ENCODE peak calls at places on chromosomes 6 and 20, in eight cellular contexts. H is PC-9, G is heart left ventricle, U is Peyer's patch, A is H9, W is SK-N-SH, N is thyroid gland, X is dorsolateral prefrontal cortex. P is an unnamed sample.

GRCh38 chr20:58010186-58010585 is 218.3 kb downstream of the ANKRD60 start:
- DNase-seq in G (no peak), U (no peak), H (no peak), W (no peak), N (no peak), X (no peak), A (peak; percentile 9), P (no peak)

GRCh38 chr6:11938285-11938890 is 73.7 kb upstream of the HIVEP1 start:
- DNase-seq in U (no peak), N (peak; percentile 57), H (no peak), X (no peak), G (no peak), W (no peak), A (peak; percentile 71), P (no peak)

GRCh38 chr6:148235446-148235845 is 107.2 kb upstream of the SASH1 start:
- DNase-seq in A (no peak), X (no peak), G (no peak), N (no peak), W (no peak), U (no peak), H (no peak), P (no peak)

GRCh38 chr6:37783831-37784584 is 35.5 kb upstream of the ZFAND3 start:
- DNase-seq in G (no peak), X (peak; percentile 37), W (no peak), N (peak; percentile 48), U (no peak), H (no peak), A (no peak), P (no peak)

GRCh38 chr6:81950877-81951276 is 198.4 kb upstream of the TENT5A start:
- DNase-seq in W (no peak), U (no peak), H (no peak), N (no peak), G (no peak), A (no peak), X (no peak), P (no peak)

GRCh38 chr20:54086444-54087134 is 16.2 kb upstream of the BCAS1 start:
- DNase-seq in G (no peak), W (no peak), A (no peak), U (no peak), N (no peak), X (no peak), H (no peak), P (no peak)

GRCh38 chr6:157143885-157144795 is 179.2 kb downstream of the TMEM242 start:
- DNase-seq in W (peak; percentile 35), U (no peak), X (no peak), A (no peak), G (no peak), N (no peak), H (no peak), P (no peak)

GRCh38 chr6:112560651-112561050 is 213.5 kb downstream of the RFPL4B start:
- DNase-seq in G (no peak), W (no peak), H (no peak), X (no peak), A (no peak), U (no peak), N (no peak), P (no peak)

GRCh38 chr6:5471044-5471443 is 209.7 kb downstream of the FARS2 start:
- DNase-seq in X (peak; percentile 75), U (peak; percentile 62), N (peak; percentile 53), W (peak; percentile 66), G (peak; percentile 64), H (no peak), A (peak; percentile 58), P (peak; percentile 47)

GRCh38 chr6:104784884-104785283 is 74.8 kb downstream of the HACE1 start:
- DNase-seq in W (peak; percentile 67), U (no peak), X (no peak), A (no peak), G (no peak), N (no peak), H (no peak), P (no peak)

GRCh38 chr6:29887330-29887818 is 55.0 kb upstream of the HLA-A start:
- DNase-seq in A (peak; percentile 54), U (no peak), G (no peak), X (no peak), H (no peak), N (peak; percentile 45), W (no peak), P (no peak)

GRCh38 chr20:37406010-37406998 is 60.4 kb downstream of the SRC start:
- DNase-seq in G (no peak), H (no peak), A (no peak), N (peak; percentile 34), W (peak; percentile 93), X (peak; percentile 62), U (no peak), P (no peak)

GRCh38 chr20:44997668-44998067 is 31.4 kb downstream of the STK4 start:
- DNase-seq in W (no peak), G (no peak), A (no peak), U (no peak), N (no peak), H (no peak), X (no peak), P (no peak)

GRCh38 chr6:130050230-130050629 is 31.8 kb downstream of the L3MBTL3 start:
- DNase-seq in H (no peak), G (no peak), W (no peak), X (no peak), U (no peak), A (no peak), N (no peak), P (no peak)

GRCh38 chr6:127069659-127070279 is 48.7 kb upstream of the RSPO3 start:
- DNase-seq in G (no peak), U (no peak), X (no peak), W (peak; percentile 8), H (no peak), A (no peak), N (no peak), P (no peak)

GRCh38 chr6:126071000-126071647 is 84.8 kb downstream of the TRMT11 start:
- DNase-seq in H (no peak), U (no peak), A (no peak), W (peak; percentile 8), N (no peak), X (no peak), G (no peak), P (no peak)

GRCh38 chr6:71287926-71288227 is 734 bp upstream of the OGFRL1 start:
- DNase-seq in X (no peak), G (no peak), U (no peak), H (no peak), A (no peak), N (no peak), W (no peak), P (no peak)

GRCh38 chr6:146968041-146968760 is 236.0 kb upstream of the STXBP5 start:
- DNase-seq in U (no peak), G (no peak), H (peak; percentile 81), W (peak; percentile 39), A (no peak), X (no peak), N (no peak), P (no peak)

GRCh38 chr20:52137850-52138249 is 53.7 kb downstream of the ZFP64 start:
- DNase-seq in W (no peak), U (no peak), N (no peak), H (no peak), A (no peak), G (no peak), X (no peak), P (no peak)

GRCh38 chr20:5180421-5180820 is 53.6 kb downstream of the CDS2 start:
- DNase-seq in N (no peak), H (no peak), X (no peak), A (no peak), U (no peak), G (no peak), W (no peak), P (no peak)

GRCh38 chr6:52551483-52552277 is 25.2 kb downstream of the TRAM2 start:
- DNase-seq in X (no peak), N (peak; percentile 97), W (peak; percentile 75), G (peak; percentile 71), H (peak; percentile 65), U (no peak), A (peak; percentile 67), P (no peak)
- H3K27ac ChIP-seq in X (peak overlapping the region; percentile 12), N (peak overlapping the region; percentile 89), W (peak overlapping the region; percentile 82), G (peak overlapping the region; percentile 75), H (no peak overlapping the region), U (no peak overlapping the region), A (no peak overlapping the region), P (peak overlapping the region; percentile 26)

GRCh38 chr6:79495246-79495645 is 42.0 kb downstream of the LCA5 start:
- DNase-seq in H (no peak), W (no peak), N (no peak), X (no peak), G (no peak), U (no peak), A (no peak), P (no peak)
- H3K27ac ChIP-seq in H (no peak overlapping the region), W (no peak overlapping the region), N (no peak overlapping the region), X (no peak overlapping the region), G (no peak overlapping the region), U (no peak overlapping the region), A (no peak overlapping the region), P (no peak overlapping the region)

GRCh38 chr20:8074931-8075330 is 55.4 kb upstream of the TMX4 start:
- DNase-seq in N (no peak), X (no peak), A (no peak), G (no peak), H (no peak), U (no peak), W (no peak), P (no peak)
- H3K27ac ChIP-seq in N (no peak overlapping the region), X (no peak overlapping the region), A (no peak overlapping the region), G (peak overlapping the region; percentile 66), H (no peak overlapping the region), U (no peak overlapping the region), W (no peak overlapping the region), P (no peak overlapping the region)

GRCh38 chr6:26489926-26490575 is 10.1 kb upstream of the BTN1A1 start:
- DNase-seq in H (no peak), N (no peak), A (no peak), X (no peak), W (no peak), U (no peak), G (no peak), P (no peak)

GRCh38 chr6:26487466-26487865 is 12.6 kb upstream of the BTN1A1 start:
- DNase-seq in G (no peak), A (no peak), U (no peak), X (no peak), N (no peak), W (no peak), H (no peak), P (no peak)

GRCh38 chr6:26493258-26493657 is 6.8 kb upstream of the BTN1A1 start:
- DNase-seq in H (no peak), U (no peak), N (no peak), W (no peak), X (no peak), A (no peak), G (no peak), P (no peak)

GRCh38 chr6:26491604-26492003 is 8.5 kb upstream of the BTN1A1 start:
- DNase-seq in G (no peak), H (no peak), W (no peak), U (no peak), N (no peak), X (no peak), A (no peak), P (no peak)

GRCh38 chr6:26490576-26490964 is 9.5 kb upstream of the BTN1A1 start:
- DNase-seq in X (no peak), G (no peak), W (no peak), U (no peak), H (no peak), N (no peak), A (no peak), P (no peak)
- H3K27ac ChIP-seq in X (no peak overlapping the region), G (no peak overlapping the region), W (no peak overlapping the region), U (no peak overlapping the region), H (no peak overlapping the region), N (no peak overlapping the region), A (no peak overlapping the region), P (no peak overlapping the region)

P was measured in substantia nigra.